ENCODE peak calls at places on chromosome 11, in four cellular contexts. One of them, this sample, is unnamed.

GRCh38 chr11:125874556-125875124 is 12.8 kb upstream of the HYLS1 start:
- DNase-seq in HepG2: peak; percentile 69
- DNase-seq in K562: peak; percentile 72
- DNase-seq in GM12878: no peak
- DNase-seq in this sample: peak; percentile 91

GRCh38 chr11:121721961-121722360 is 269.2 kb upstream of the SORL1-AS1 start:
- DNase-seq in HepG2: no peak
- DNase-seq in K562: no peak
- DNase-seq in GM12878: no peak
- DNase-seq in this sample: no peak

GRCh38 chr11:116610190-116610589 is 162.6 kb downstream of the BUD13 start:
- DNase-seq in HepG2: no peak
- DNase-seq in K562: no peak
- DNase-seq in GM12878: no peak
- DNase-seq in this sample: no peak

GRCh38 chr11:111797145-111797581 is 31.0 kb upstream of the PPP2R1B start:
- DNase-seq in HepG2: no peak
- DNase-seq in K562: no peak
- DNase-seq in GM12878: peak; percentile 34
- DNase-seq in this sample: no peak

GRCh38 chr11:117713676-117714075 is 83.3 kb downstream of the DSCAML1 start:
- DNase-seq in HepG2: no peak
- DNase-seq in K562: no peak
- DNase-seq in GM12878: no peak
- DNase-seq in this sample: no peak

GRCh38 chr11:126636911-126637799 is 281.7 kb downstream of the ST3GAL4 start:
- DNase-seq in HepG2: no peak
- DNase-seq in K562: no peak
- DNase-seq in GM12878: no peak
- DNase-seq in this sample: no peak

GRCh38 chr11:128757235-128757711 is 63.4 kb downstream of the FLI1 start:
- DNase-seq in HepG2: no peak
- DNase-seq in K562: peak; percentile 17
- DNase-seq in GM12878: peak; percentile 93
- DNase-seq in this sample: peak; percentile 66

GRCh38 chr11:89922195-89922660 is at the start of gene TRIM49D1:
- DNase-seq in HepG2: no peak
- DNase-seq in K562: no peak
- DNase-seq in GM12878: no peak
- DNase-seq in this sample: no peak

GRCh38 chr11:67628710-67629385 is 889 bp downstream of the NUDT8 start:
- DNase-seq in HepG2: no peak
- DNase-seq in K562: no peak
- DNase-seq in GM12878: no peak
- DNase-seq in this sample: no peak

GRCh38 chr11:71456831-71457230 is 3.8 kb downstream of the NADSYN1 start:
- DNase-seq in HepG2: no peak
- DNase-seq in K562: no peak
- DNase-seq in GM12878: no peak
- DNase-seq in this sample: no peak

GRCh38 chr11:125148743-125149142 is 15.8 kb upstream of the PKNOX2 start:
- DNase-seq in HepG2: no peak
- DNase-seq in K562: no peak
- DNase-seq in GM12878: no peak
- DNase-seq in this sample: no peak

GRCh38 chr11:123083623-123084029 is 21.7 kb upstream of the HSPA8 start:
- DNase-seq in HepG2: peak; percentile 65
- DNase-seq in K562: peak; percentile 66
- DNase-seq in GM12878: no peak
- DNase-seq in this sample: no peak

GRCh38 chr11:86214710-86215109 is 29.8 kb upstream of the EED start:
- DNase-seq in HepG2: no peak
- DNase-seq in K562: no peak
- DNase-seq in GM12878: peak; percentile 91
- DNase-seq in this sample: no peak

GRCh38 chr11:8102296-8102915 is 21.4 kb downstream of the TUB start:
- DNase-seq in HepG2: no peak
- DNase-seq in K562: no peak
- DNase-seq in GM12878: no peak
- DNase-seq in this sample: no peak

GRCh38 chr11:71342951-71343827 is 90.8 kb upstream of the SHANK2 start:
- DNase-seq in HepG2: peak; percentile 77
- DNase-seq in K562: peak; percentile 67
- DNase-seq in GM12878: no peak
- DNase-seq in this sample: peak; percentile 91

GRCh38 chr11:6695377-6695776 is 12.2 kb upstream of the MRPL17 start:
- DNase-seq in HepG2: no peak
- DNase-seq in K562: no peak
- DNase-seq in GM12878: no peak
- DNase-seq in this sample: no peak

GRCh38 chr11:10931761-10932700 is 74.2 kb upstream of the ZBED5 start:
- DNase-seq in HepG2: no peak
- DNase-seq in K562: no peak
- DNase-seq in GM12878: no peak
- DNase-seq in this sample: peak; percentile 72

GRCh38 chr11:112723676-112724075 is 237.5 kb upstream of the NCAM1 start:
- DNase-seq in HepG2: no peak
- DNase-seq in K562: no peak
- DNase-seq in GM12878: no peak
- DNase-seq in this sample: no peak

GRCh38 chr11:76606102-76606793 is 64.3 kb downstream of the LRRC32 start:
- DNase-seq in HepG2: no peak
- DNase-seq in K562: no peak
- DNase-seq in GM12878: no peak
- DNase-seq in this sample: no peak

GRCh38 chr11:24949406-24949805 is 452.6 kb downstream of the LUZP2 start:
- DNase-seq in HepG2: no peak
- DNase-seq in K562: no peak
- DNase-seq in GM12878: no peak
- DNase-seq in this sample: no peak

GRCh38 chr11:1389103-1389931 is 417 bp upstream of the BRSK2 start:
- DNase-seq in HepG2: peak; percentile 86
- DNase-seq in K562: peak; percentile 92
- DNase-seq in GM12878: peak; percentile 19
- DNase-seq in this sample: peak; percentile 98
- TF ChIP-seq CTCF in HepG2: peak; percentile 57
- TF ChIP-seq CTCF in K562: peak; percentile 24
- TF ChIP-seq CTCF in GM12878: no peak
- TF ChIP-seq CTCF in this sample: peak; percentile 35

DNA sequence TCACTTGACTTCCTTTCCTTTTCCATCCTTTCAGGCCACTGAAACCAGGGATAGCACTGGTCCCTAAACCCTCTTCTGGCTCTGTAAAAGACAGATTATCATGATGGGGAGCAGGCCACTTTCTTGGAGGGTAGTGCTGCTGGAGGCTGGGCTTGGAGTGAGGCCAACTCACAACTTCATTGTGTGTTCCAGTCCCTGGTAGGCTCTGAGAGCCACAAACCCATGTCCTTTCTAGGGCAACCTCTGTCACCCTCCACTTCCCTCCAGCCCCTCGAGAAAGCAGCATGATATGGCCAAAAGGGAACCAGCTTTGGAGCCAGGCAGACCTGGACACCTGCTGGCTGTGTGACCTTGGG is 2.3 kb downstream of the TKFC start:
- DNase-seq in HepG2: no peak
- DNase-seq in K562: peak; percentile 37
- DNase-seq in GM12878: no peak
- DNase-seq in this sample: no peak
- H2AFZ ChIP-seq in HepG2: no peak overlapping the region
- H2AFZ ChIP-seq in K562: peak overlapping the region; percentile 69
- H2AFZ ChIP-seq in GM12878: no peak overlapping the region
- H2AFZ ChIP-seq in this sample: no peak overlapping the region

DNA sequence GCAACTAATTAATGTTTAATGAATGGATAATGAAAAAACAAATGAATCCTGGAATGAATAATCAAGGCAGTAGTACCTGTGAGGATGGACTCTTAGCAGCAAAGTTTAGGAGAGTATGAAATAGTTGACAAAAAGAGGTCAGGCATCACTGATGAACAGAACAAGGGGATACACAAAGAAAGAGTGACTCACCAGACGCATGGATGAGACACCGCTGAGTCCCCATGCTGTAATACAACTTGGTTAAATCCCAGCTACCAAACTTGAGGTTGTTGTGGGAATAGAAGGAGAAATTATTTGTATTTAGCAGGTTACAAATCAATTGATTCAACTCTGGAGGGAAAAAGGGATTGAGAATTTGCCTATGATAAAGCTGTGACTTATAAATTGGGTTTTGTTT is 976.9 kb upstream of the TENM4 start:
- DNase-seq in HepG2: no peak
- DNase-seq in K562: no peak
- DNase-seq in GM12878: no peak
- DNase-seq in this sample: no peak
- TF ChIP-seq JUNB in HepG2: no peak
- TF ChIP-seq JUNB in K562: no peak
- TF ChIP-seq JUNB in GM12878: no peak
- TF ChIP-seq JUNB in this sample: no peak

GRCh38 chr11:37230865-37231264 is 632.8 kb upstream of the RAG2 start:
- DNase-seq in HepG2: no peak
- DNase-seq in K562: no peak
- DNase-seq in GM12878: no peak
- DNase-seq in this sample: no peak
- TF ChIP-seq CTCF in HepG2: no peak
- TF ChIP-seq CTCF in K562: no peak
- TF ChIP-seq CTCF in GM12878: peak; percentile 9
- TF ChIP-seq CTCF in this sample: no peak

GRCh38 chr11:14974021-14974698 is 2.0 kb upstream of the CALCA start:
- DNase-seq in HepG2: no peak
- DNase-seq in K562: no peak
- DNase-seq in GM12878: no peak
- DNase-seq in this sample: peak; percentile 75
- H2AFZ ChIP-seq in HepG2: no peak overlapping the region
- H2AFZ ChIP-seq in K562: no peak overlapping the region
- H2AFZ ChIP-seq in GM12878: no peak overlapping the region
- H2AFZ ChIP-seq in this sample: no peak overlapping the region

DNA sequence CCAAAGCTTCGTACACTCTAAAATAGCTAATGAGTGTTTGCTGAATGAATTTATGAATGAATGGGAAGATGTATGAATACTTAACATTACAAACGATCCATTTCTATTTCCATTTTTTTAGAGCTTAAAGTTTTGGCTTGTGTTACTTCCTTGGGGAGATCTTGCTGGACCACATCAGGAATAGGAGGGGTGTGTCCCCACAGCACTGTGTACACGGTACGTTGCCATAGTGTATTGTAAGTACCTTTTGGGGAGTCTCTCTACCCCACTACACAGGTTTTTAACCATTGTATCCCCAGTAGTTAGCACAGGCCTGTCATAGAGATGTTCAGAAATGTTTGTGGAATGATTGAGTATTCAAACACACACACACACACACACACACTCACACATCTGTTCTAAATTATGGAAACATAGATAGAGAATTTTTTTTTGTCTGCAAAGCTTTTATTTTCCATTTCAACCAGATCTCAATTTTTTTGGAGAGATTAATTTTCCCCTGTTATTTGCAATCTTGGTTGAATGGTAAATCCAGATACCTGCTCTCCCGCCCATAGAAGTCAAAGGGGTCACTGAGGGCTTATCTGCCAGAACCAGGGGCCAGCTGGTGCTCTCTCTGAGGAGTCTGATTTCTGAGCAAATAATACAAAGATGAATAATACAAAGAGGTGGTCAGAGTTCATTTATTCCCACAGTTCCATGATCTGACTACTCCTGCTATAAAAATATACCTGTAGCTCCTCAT is 471.0 kb downstream of the INSC start:
- DNase-seq in HepG2: no peak
- DNase-seq in K562: no peak
- DNase-seq in GM12878: no peak
- DNase-seq in this sample: no peak
- TF ChIP-seq JUNB in HepG2: no peak
- TF ChIP-seq JUNB in K562: no peak
- TF ChIP-seq JUNB in GM12878: no peak
- TF ChIP-seq JUNB in this sample: no peak